ENCODE peak calls at places on chromosomes 3 and 15, in seven cellular contexts. A, G, Y, R, T, B and P are unnamed samples.

GRCh38 chr15:87080547-87080946 is 1000.9 kb downstream of the AGBL1 start:
- DNase-seq in A (no peak), G (no peak), Y (no peak), R (no peak), T (no peak), B (no peak), P (no peak)

GRCh38 chr3:4711680-4711992 is 218.5 kb downstream of the ITPR1 start:
- DNase-seq in A (no peak), G (no peak), Y (no peak), R (no peak), T (no peak), B (no peak), P (no peak)

GRCh38 chr3:111735271-111735758 is 123.8 kb upstream of the PHLDB2 start:
- DNase-seq in A (no peak), G (no peak), Y (peak; percentile 74), R (no peak), T (no peak), B (no peak), P (no peak)

GRCh38 chr3:181713300-181713647 is 1.5 kb downstream of the SOX2 start:
- DNase-seq in A (no peak), G (no peak), Y (peak; percentile 57), R (no peak), T (no peak), B (no peak), P (no peak)

GRCh38 chr3:135218304-135218703 is 423.2 kb downstream of the EPHB1 start:
- DNase-seq in A (no peak), G (no peak), Y (peak; percentile 21), R (no peak), T (no peak), B (no peak), P (no peak)

GRCh38 chr3:138479355-138479964 is 45.0 kb downstream of the ESYT3 start:
- DNase-seq in A (no peak), G (no peak), Y (no peak), R (no peak), T (no peak), B (no peak), P (no peak)

GRCh38 chr3:112619295-112619694 is 21.6 kb downstream of the CCDC80 start:
- DNase-seq in A (no peak), G (no peak), Y (no peak), R (no peak), T (no peak), B (no peak), P (no peak)

GRCh38 chr3:195257454-195258448 is 13.2 kb downstream of the XXYLT1 start:
- DNase-seq in A (no peak), G (no peak), Y (peak; percentile 79), R (no peak), T (peak; percentile 86), B (no peak), P (no peak)

GRCh38 chr3:120369000-120369399 is 19.8 kb upstream of the LRRC58 start:
- DNase-seq in A (no peak), G (no peak), Y (no peak), R (no peak), T (no peak), B (no peak), P (no peak)

GRCh38 chr15:51382787-51383186 is 41.3 kb downstream of the GLDN start:
- DNase-seq in A (no peak), G (no peak), Y (no peak), R (no peak), T (no peak), B (no peak), P (no peak)

GRCh38 chr15:75156306-75157215 is 45.1 kb upstream of the C15orf39 start:
- DNase-seq in A (no peak), G (no peak), Y (no peak), R (no peak), T (no peak), B (no peak), P (no peak)

GRCh38 chr3:16013563-16013962 is 160.9 kb upstream of the GALNT15 start:
- DNase-seq in A (no peak), G (no peak), Y (no peak), R (no peak), T (no peak), B (no peak), P (no peak)

GRCh38 chr15:41506796-41507341 is 6.8 kb downstream of the LTK start:
- DNase-seq in A (no peak), G (no peak), Y (no peak), R (no peak), T (no peak), B (no peak), P (no peak)

GRCh38 chr3:173225351-173225750 is 84.3 kb upstream of the SPATA16 start:
- DNase-seq in A (no peak), G (no peak), Y (no peak), R (no peak), T (no peak), B (no peak), P (no peak)

GRCh38 chr3:53845103-53845880 is 927 bp downstream of the CHDH start:
- DNase-seq in A (peak; percentile 61), G (no peak), Y (no peak), R (peak; percentile 71), T (peak; percentile 75), B (peak; percentile 59), P (peak; percentile 34)

GRCh38 chr3:99396651-99397050 is 241.7 kb upstream of the COL8A1 start:
- DNase-seq in A (no peak), G (no peak), Y (no peak), R (no peak), T (no peak), B (no peak), P (no peak)

GRCh38 chr3:52028572-52028971 is 27.8 kb downstream of the DUSP7 start:
- DNase-seq in A (no peak), G (no peak), Y (no peak), R (no peak), T (no peak), B (no peak), P (no peak)

GRCh38 chr3:178705925-178706324 is 169.7 kb downstream of the KCNMB2 start:
- DNase-seq in A (no peak), G (no peak), Y (no peak), R (no peak), T (no peak), B (no peak), P (no peak)

GRCh38 chr3:53708001-53708621 is 138.1 kb downstream of the CHDH start:
- DNase-seq in A (no peak), G (no peak), Y (peak; percentile 75), R (peak; percentile 25), T (no peak), B (no peak), P (no peak)

GRCh38 chr3:62284442-62284841 is 88.9 kb downstream of the FEZF2 start:
- DNase-seq in A (no peak), G (no peak), Y (no peak), R (no peak), T (no peak), B (no peak), P (no peak)

GRCh38 chr3:194675680-194676079 is 3.7 kb upstream of the LSG1 start:
- DNase-seq in A (no peak), G (no peak), Y (no peak), R (no peak), T (no peak), B (no peak), P (no peak)

GRCh38 chr3:13715961-13716360 is 163.9 kb downstream of the WNT7A start:
- DNase-seq in A (no peak), G (peak; percentile 7), Y (peak; percentile 79), R (peak; percentile 21), T (peak; percentile 38), B (no peak), P (no peak)

GRCh38 chr3:125401402-125401801 is 26.3 kb upstream of the ZNF148 start:
- DNase-seq in A (no peak), G (no peak), Y (no peak), R (no peak), T (no peak), B (no peak), P (no peak)

GRCh38 chr3:23629181-23629893 is 176.4 kb upstream of the UBE2E1 start:
- DNase-seq in A (peak; percentile 26), G (no peak), Y (peak; percentile 66), R (no peak), T (no peak), B (no peak), P (no peak)
- TF ChIP-seq EP300 in A (no peak), G (no peak), Y (no peak), R (no peak), T (no peak), B (no peak), P (no peak)

DNA sequence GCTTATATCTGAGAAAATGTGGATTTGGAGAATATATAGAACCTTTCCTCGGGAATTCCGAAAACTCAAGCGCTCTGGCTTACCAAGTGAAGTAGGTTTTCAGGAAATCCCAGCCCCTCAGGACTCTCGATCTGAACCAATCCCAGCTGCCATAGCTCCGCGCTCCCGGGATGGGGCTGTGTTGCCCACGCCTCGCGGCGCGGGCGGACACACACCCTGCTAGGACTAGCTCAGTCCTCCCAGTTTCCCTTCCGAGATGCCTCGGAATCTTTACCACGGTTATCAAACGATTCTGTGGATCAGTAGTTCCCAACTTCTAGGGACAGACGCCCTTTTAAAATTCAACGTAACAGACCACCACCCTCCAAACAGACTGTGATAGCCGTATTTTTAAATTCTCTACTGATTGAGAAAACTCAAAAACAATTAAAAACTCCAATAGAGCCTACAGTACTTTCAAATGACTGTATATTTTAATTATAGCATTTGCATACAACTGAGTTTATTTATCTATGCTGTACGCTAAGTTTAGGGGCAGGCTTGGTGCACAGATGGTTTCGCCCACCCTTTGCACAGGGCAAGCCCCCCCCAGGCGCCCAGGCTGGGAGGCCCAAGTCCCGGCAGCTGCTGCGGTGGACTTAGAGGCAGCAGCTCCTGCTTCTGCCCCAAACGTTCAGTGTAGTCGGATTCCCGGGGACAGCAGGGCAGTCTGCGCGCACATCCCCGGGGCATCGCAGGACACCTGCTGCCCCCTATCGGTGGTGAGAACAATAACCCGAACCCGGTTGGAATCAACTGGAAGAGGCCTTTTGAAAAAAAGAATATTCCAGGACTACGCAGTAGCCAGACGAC is 52.3 kb downstream of the CCDC54 start:
- DNase-seq in A (peak; percentile 81), G (peak; percentile 81), Y (no peak), R (peak; percentile 48), T (peak; percentile 92), B (peak; percentile 75), P (peak; percentile 40)
- H3K27ac ChIP-seq in A (peak overlapping the region; percentile 84), G (peak overlapping the region; percentile 12), Y (peak overlapping the region; percentile 97), R (peak overlapping the region; percentile 24), T (peak overlapping the region; percentile 98), B (peak overlapping the region; percentile 91), P (peak overlapping the region; percentile 94)

DNA sequence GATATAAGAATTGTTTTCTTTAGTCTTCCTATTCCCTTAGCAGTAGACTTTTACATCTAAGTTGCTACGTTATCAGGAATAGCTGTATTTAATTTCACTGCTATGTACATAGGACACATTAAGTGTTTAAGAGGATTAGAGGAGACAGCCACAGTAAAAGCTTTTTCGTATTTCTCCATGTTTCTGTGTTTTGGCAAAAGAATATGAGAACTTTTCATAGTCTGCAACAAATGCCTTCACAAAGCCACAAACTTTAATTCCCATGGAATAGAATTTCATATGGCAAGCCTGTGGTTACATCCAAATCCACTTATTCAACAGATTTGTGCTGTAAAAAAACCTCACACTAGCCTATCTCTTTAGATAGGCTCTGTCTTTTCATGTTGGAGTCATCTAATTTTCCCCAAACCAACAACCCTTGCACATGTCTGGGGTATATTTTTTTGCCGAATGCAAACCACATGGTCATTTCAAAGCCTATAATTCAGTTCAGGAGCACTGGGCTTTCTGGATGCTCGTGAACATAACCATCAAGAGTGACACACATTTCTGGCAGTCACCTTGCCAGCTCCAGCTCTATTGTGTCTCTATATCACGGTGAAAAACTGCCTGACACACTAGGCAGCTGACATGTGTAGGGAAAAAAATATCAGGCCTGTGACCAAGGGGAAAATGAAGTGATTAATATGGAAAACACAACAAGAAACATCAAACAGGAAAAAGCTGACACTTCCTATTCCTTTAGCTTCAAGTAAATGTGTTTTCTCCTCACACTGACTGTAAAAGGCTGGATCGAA is 19.2 kb downstream of the PLD1 start:
- DNase-seq in A (no peak), G (no peak), Y (no peak), R (no peak), T (no peak), B (no peak), P (no peak)
- TF ChIP-seq EP300 in A (no peak), G (no peak), Y (no peak), R (no peak), T (no peak), B (no peak), P (no peak)

GRCh38 chr3:76565496-76566210 is 474.2 kb upstream of the ROBO2 start:
- DNase-seq in A (no peak), G (no peak), Y (no peak), R (no peak), T (no peak), B (no peak), P (no peak)
- H3K27ac ChIP-seq in A (no peak overlapping the region), G (no peak overlapping the region), Y (no peak overlapping the region), R (no peak overlapping the region), T (no peak overlapping the region), B (no peak overlapping the region), P (no peak overlapping the region)